ENCODE peak calls at places on chromosomes 4 and X, in ten cellular contexts. X is suprapubic skin, I is HCT116, G is spleen, O is sigmoid colon, W is endothelial cell of umbilical vein, E is breast epithelium, M is transverse colon, N is H1, L is K562. D is an unnamed sample.

GRCh38 chrX:106606583-106606982 is 5.2 kb upstream of the RADX start:
- DNase-seq in X (no peak), I (no peak), G (no peak), O (no peak), W (no peak), E (no peak), M (no peak), N (no peak), L (no peak), D (no peak)

GRCh38 chr4:95124906-95125504 is 367.2 kb downstream of the BMPR1B start:
- DNase-seq in X (no peak), I (peak), G (no peak), O (no peak), W (peak), E (no peak), M (no peak), N (no peak), L (no peak), D (no peak)

GRCh38 chrX:28787206-28787605 is 200.0 kb downstream of the IL1RAPL1 start:
- DNase-seq in X (no peak), I (peak), G (no peak), O (no peak), W (peak), E (no peak), M (no peak), N (no peak), L (no peak), D (no peak)

GRCh38 chrX:136170109-136170800 is 22.9 kb downstream of the FHL1 start:
- DNase-seq in X (no peak), I (no peak), G (no peak), O (peak), W (peak), E (no peak), M (no peak), N (no peak), L (no peak), D (no peak)

GRCh38 chrX:69280956-69281355 is 115.7 kb upstream of the PJA1 start:
- DNase-seq in X (no peak), I (no peak), G (no peak), O (no peak), W (no peak), E (no peak), M (no peak), N (no peak), L (no peak), D (no peak)

GRCh38 chr4:109998867-109999303 is 86.2 kb downstream of the EGF start:
- DNase-seq in X (no peak), I (peak), G (no peak), O (no peak), W (peak), E (no peak), M (no peak), N (no peak), L (peak), D (no peak)

GRCh38 chrX:43106009-43106408 is 328.0 kb upstream of the PPP1R2C start:
- DNase-seq in X (no peak), I (no peak), G (no peak), O (no peak), W (no peak), E (no peak), M (no peak), N (no peak), L (no peak), D (no peak)

GRCh38 chr4:144259285-144259684 is 118.8 kb upstream of the GYPA start:
- DNase-seq in X (no peak), I (no peak), G (no peak), O (no peak), W (no peak), E (no peak), M (no peak), N (no peak), L (no peak), D (no peak)

GRCh38 chr4:70838400-70838971 is 1.2 kb downstream of the GRSF1 start:
- DNase-seq in X (no peak), I (no peak), G (no peak), O (no peak), W (peak), E (no peak), M (no peak), N (no peak), L (no peak), D (no peak)

GRCh38 chr4:93495346-93495745 is 333.2 kb upstream of the ATOH1 start:
- DNase-seq in X (no peak), I (no peak), G (no peak), O (no peak), W (no peak), E (no peak), M (no peak), N (no peak), L (no peak), D (no peak)

GRCh38 chr4:111064342-111064993 is 441.6 kb upstream of the PITX2 start:
- DNase-seq in X (no peak), I (peak), G (no peak), O (no peak), W (no peak), E (no peak), M (no peak), N (no peak), L (no peak), D (no peak)

GRCh38 chr4:19689511-19689910 is 562.2 kb upstream of the SLIT2 start:
- DNase-seq in X (no peak), I (no peak), G (no peak), O (no peak), W (peak), E (no peak), M (no peak), N (no peak), L (no peak), D (no peak)

GRCh38 chr4:93649828-93650227 is 178.7 kb upstream of the ATOH1 start:
- DNase-seq in X (no peak), I (no peak), G (no peak), O (no peak), W (no peak), E (no peak), M (no peak), N (no peak), L (no peak), D (no peak)

GRCh38 chr4:40576651-40577480 is 52.8 kb downstream of the RBM47 start:
- DNase-seq in X (peak), I (peak), G (peak), O (peak), W (peak), E (peak), M (peak), N (no peak), L (no peak), D (peak)
- TF ChIP-seq POLR2AphosphoS5 in X (no peak), I (peak), G (peak), O (peak), W (no peak), E (peak), M (peak), N (no peak), L (no peak), D (peak)

GRCh38 chr4:73754934-73755333 is 14.6 kb downstream of the CXCL8 start:
- DNase-seq in X (no peak), I (no peak), G (no peak), O (no peak), W (no peak), E (no peak), M (no peak), N (no peak), L (no peak), D (no peak)
- TF ChIP-seq POLR2A in X (no peak), I (no peak), G (no peak), O (no peak), W (no peak), E (no peak), M (no peak), N (no peak), L (no peak), D (no peak)

GRCh38 chr4:86957214-86957613 is 22.4 kb downstream of the AFF1 start:
- DNase-seq in X (no peak), I (no peak), G (no peak), O (no peak), W (no peak), E (no peak), M (no peak), N (no peak), L (no peak), D (no peak)

GRCh38 chr4:86960557-86960959 is 25.7 kb downstream of the AFF1 start:
- DNase-seq in X (no peak), I (no peak), G (no peak), O (no peak), W (no peak), E (no peak), M (no peak), N (no peak), L (no peak), D (no peak)

GRCh38 chr4:86961103-86961502 is 26.3 kb downstream of the AFF1 start:
- DNase-seq in X (no peak), I (no peak), G (no peak), O (no peak), W (no peak), E (no peak), M (no peak), N (no peak), L (no peak), D (no peak)

GRCh38 chr4:86961605-86962295 is 26.9 kb downstream of the AFF1 start:
- DNase-seq in X (no peak), I (no peak), G (no peak), O (no peak), W (no peak), E (no peak), M (peak), N (no peak), L (peak), D (no peak)

DNA sequence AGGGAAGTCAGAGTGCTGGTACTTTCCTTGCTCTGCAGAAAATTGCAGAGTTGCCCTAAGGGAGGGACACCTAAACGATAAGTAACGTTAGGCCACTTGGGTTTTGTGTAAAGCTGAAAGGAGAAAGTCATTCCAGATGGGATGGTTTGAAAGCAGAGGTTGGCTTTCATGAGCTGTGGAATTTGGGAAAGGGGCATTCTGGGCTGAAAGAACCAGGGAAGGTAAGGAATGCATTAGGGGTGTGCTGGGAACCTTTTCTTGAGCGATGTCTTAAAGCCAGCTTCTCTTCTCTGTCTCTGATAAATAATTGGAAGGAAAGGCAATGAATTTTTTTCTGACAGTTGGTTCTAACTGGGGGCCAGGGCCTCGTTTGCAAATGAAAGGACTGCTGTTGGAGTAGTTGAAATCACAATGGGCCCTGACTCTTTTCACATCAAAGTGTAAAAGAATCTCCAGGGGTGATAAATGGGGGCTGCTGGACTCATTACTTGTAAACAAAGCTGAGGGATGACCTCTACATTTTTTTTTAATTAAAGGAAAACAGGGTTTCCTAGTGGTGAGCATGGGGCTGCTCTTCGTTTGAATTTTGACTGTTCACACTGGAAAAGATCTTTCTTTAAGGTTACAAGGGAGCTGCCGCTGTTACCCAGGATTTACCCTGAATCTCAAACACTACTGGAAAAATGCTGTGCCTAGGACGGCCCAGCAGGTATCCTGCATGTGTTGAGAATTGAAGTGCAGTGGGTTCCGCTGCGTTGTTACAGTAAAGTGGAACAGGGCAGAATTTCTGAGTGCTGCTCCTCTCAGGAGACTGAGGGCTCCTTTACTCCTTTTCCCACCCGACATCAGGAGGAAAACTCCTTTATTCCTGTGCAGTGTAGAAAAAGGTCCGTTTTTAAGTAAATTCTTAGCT is 25.0 kb downstream of the AFF1 start:
- DNase-seq in X (no peak), I (no peak), G (no peak), O (no peak), W (no peak), E (no peak), M (no peak), N (peak), L (no peak), D (no peak)
- H3K4me3 ChIP-seq in X (no peak), I (no peak), G (no peak), O (no peak), W (no peak), E (no peak), M (no peak), N (no peak), L (no peak), D (no peak)

GRCh38 chrX:40950546-40950945 is 134.7 kb upstream of the USP9X start:
- DNase-seq in X (no peak), I (no peak), G (no peak), O (no peak), W (no peak), E (no peak), M (no peak), N (peak), L (no peak), D (no peak)

GRCh38 chrX:40949071-40949470 is 136.2 kb upstream of the USP9X start:
- DNase-seq in X (no peak), I (no peak), G (no peak), O (no peak), W (no peak), E (no peak), M (no peak), N (no peak), L (no peak), D (no peak)

GRCh38 chrX:40947276-40947675 is 138.0 kb upstream of the USP9X start:
- DNase-seq in X (no peak), I (no peak), G (no peak), O (no peak), W (no peak), E (peak), M (no peak), N (no peak), L (peak), D (no peak)

GRCh38 chrX:40943093-40943641 is 142.1 kb upstream of the USP9X start:
- DNase-seq in X (no peak), I (no peak), G (no peak), O (no peak), W (no peak), E (no peak), M (no peak), N (no peak), L (no peak), D (no peak)

GRCh38 chrX:40945366-40945713 is 139.9 kb upstream of the USP9X start:
- DNase-seq in X (no peak), I (peak), G (no peak), O (peak), W (peak), E (peak), M (peak), N (no peak), L (peak), D (no peak)
- TF ChIP-seq POLR2AphosphoS5 in X (no peak), I (no peak), G (no peak), O (peak), W (no peak), E (no peak), M (no peak), N (no peak), L (no peak), D (peak)

DNA sequence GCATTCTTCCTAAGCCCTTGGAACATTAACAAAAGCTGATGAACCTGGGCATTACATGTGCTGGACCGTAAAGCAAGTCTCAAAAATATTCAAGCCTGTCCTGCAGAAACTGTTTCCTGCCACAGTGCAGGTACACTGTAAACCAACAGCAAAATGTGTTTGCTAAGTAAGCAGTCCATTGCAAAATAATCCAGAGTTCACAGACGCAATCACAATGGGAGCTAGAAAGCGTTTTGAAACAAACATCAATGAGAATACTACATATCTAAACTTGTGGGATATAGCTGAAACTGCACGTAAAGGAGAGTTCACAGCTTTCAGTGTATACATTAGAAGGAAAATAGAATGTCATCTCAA is 61.6 kb downstream of the RGS12 start:
- DNase-seq in X (no peak), I (no peak), G (no peak), O (no peak), W (no peak), E (no peak), M (no peak), N (no peak), L (no peak), D (no peak)
- TF ChIP-seq POLR2A in X (no peak), I (no peak), G (no peak), O (no peak), W (no peak), E (no peak), M (no peak), N (no peak), L (no peak), D (no peak)

DNA sequence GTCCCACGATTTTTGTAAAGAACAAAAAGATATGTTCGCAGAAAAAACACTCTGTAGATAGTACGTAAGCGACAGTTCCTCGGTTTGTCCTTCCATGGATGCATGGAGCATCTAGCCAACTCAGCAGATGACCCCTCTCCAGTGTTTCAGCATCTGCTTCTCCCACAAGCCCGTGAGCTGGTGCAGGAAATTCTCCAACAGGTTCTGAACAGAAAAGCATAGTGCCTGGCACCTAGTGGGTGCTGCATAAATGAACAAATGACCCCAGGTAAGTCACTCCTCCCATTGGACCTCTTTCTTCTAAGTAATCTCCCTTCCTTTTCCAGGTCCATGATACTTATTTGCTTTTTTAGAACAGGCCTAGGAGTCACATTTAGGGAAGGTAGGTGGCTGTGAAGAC is 966 bp upstream of the KIAA0232 start:
- DNase-seq in X (no peak), I (no peak), G (no peak), O (no peak), W (no peak), E (no peak), M (no peak), N (no peak), L (no peak), D (no peak)
- H3K4me3 ChIP-seq in X (peak), I (no peak), G (peak), O (peak), W (no peak), E (peak), M (peak), N (peak), L (no peak), D (peak)

GRCh38 chr4:157810137-157810774 is 362.6 kb downstream of the GASK1B start:
- DNase-seq in X (no peak), I (no peak), G (no peak), O (no peak), W (peak), E (no peak), M (no peak), N (no peak), L (no peak), D (no peak)
- TF ChIP-seq POLR2AphosphoS5 in X (no peak), I (no peak), G (no peak), O (no peak), W (no peak), E (no peak), M (no peak), N (no peak), L (no peak), D (peak)

GRCh38 chrX:14943963-14944362 is 70.7 kb downstream of the MOSPD2 start:
- DNase-seq in X (no peak), I (no peak), G (no peak), O (no peak), W (no peak), E (no peak), M (no peak), N (no peak), L (no peak), D (no peak)
- TF ChIP-seq POLR2A in X (no peak), I (no peak), G (no peak), O (no peak), W (no peak), E (no peak), M (no peak), N (no peak), L (no peak), D (no peak)

GRCh38 chr4:151324124-151324448 is 1.3 kb downstream of the SH3D19 start:
- DNase-seq in X (no peak), I (no peak), G (no peak), O (no peak), W (no peak), E (no peak), M (no peak), N (no peak), L (no peak), D (no peak)

GRCh38 chr4:151321586-151321985 is 3.8 kb downstream of the SH3D19 start:
- DNase-seq in X (no peak), I (no peak), G (no peak), O (no peak), W (no peak), E (no peak), M (no peak), N (no peak), L (no peak), D (no peak)

GRCh38 chr4:151325320-151326246 is at the start of gene SH3D19:
- DNase-seq in X (peak), I (peak), G (peak), O (peak), W (peak), E (peak), M (peak), N (peak), L (peak), D (peak)

GRCh38 chr4:151322565-151322964 is 2.8 kb downstream of the SH3D19 start:
- DNase-seq in X (no peak), I (no peak), G (no peak), O (no peak), W (no peak), E (peak), M (no peak), N (no peak), L (no peak), D (no peak)

DNA sequence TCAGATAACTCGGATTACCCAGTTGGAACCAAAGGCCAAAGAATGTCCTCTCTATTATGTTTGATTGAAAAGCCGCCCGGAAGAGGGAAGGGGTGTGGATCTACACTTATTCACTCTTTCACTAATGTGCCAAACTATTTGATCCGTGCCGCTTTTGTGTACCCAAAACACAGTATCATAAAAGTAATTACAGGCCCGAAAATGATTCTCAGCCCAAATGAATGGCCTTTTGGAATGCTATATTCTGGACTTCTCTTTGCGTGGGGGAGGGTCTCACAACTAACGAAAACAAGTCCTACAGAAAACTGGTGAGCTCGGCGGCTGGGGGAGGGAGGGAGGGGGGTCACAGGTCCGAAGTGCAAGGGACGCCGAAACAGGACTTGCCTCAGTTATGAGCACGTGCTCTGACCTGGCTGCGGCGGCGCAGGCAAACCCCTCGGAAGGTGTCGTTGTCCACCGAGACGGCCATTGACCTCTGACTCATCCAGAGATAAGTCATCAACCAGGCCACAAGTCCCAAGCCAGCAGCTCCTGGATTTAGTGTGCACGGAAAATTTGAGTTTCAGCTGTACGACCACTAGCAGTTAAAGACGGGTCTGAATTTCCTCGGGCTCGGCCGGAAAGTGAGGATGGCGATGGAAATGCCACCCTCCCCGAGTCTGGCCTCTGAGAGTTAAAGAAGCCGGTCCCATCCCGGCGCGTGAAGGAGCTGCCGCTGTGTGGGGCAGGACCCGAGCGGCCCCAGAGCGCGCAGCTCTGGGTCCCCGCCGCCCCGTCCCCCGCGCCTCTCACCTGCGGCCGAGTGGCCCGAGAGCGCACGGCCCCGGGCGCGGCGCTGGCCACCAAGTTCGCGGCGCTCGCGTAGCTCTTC is 721 bp downstream of the SH3D19 start:
- DNase-seq in X (no peak), I (peak), G (no peak), O (peak), W (peak), E (peak), M (peak), N (peak), L (peak), D (peak)
- H3K4me3 ChIP-seq in X (peak), I (peak), G (peak), O (peak), W (peak), E (peak), M (peak), N (peak), L (no peak), D (peak)

GRCh38 chr4:6222761-6223292 is 22.5 kb upstream of the JAKMIP1 start:
- DNase-seq in X (no peak), I (peak), G (no peak), O (peak), W (no peak), E (no peak), M (no peak), N (peak), L (no peak), D (peak)
- TF ChIP-seq POLR2AphosphoS5 in X (no peak), I (no peak), G (no peak), O (no peak), W (no peak), E (no peak), M (no peak), N (no peak), L (no peak), D (no peak)

D was measured in stomach.